ENCODE peak calls at places on chromosomes 4 and X, in eight cellular contexts. P is Kasumi-1; S is AG10803; O is fibroblast of lung; Q is stimulated activated CD4-positive, alpha-beta T cell treated with anti-CD3 and anti-CD28 coated beads, Interleukin-2, amount 100 ng/mL, for 24 hours; T is GDM1; Z is non-pigmented ciliary epithelial cell; N is HTR-8/SVneo. K is an unnamed sample.
A peak's percentile ranks its signal among the peaks of the same experiment; 100 is the strongest.

GRCh38 chr4:110850461-110851447 is 227.9 kb upstream of the PITX2 start:
- DNase-seq in P (no peak), S (no peak), O (no peak), Q (no peak), T (no peak), Z (no peak), N (no peak), K (no peak)

GRCh38 chrX:104288961-104289360 is 34.2 kb upstream of the ESX1 start:
- DNase-seq in P (no peak), S (no peak), O (no peak), Q (no peak), T (no peak), Z (no peak), N (no peak), K (no peak)

GRCh38 chrX:51496501-51497291 is at the start of gene NUDT11:
- DNase-seq in P (no peak), S (peak; percentile 61), O (peak; percentile 58), Q (peak; percentile 65), T (no peak), Z (no peak), N (peak; percentile 12), K (peak; percentile 86)

GRCh38 chrX:102934624-102935023 is 2.4 kb upstream of the RAB40AL start:
- DNase-seq in P (peak; percentile 38), S (peak; percentile 30), O (peak; percentile 30), Q (peak; percentile 37), T (peak; percentile 19), Z (no peak), N (no peak), K (peak; percentile 74)

GRCh38 chrX:18702362-18703195 is 4.9 kb upstream of the PPEF1 start:
- DNase-seq in P (no peak), S (no peak), O (peak; percentile 91), Q (no peak), T (no peak), Z (no peak), N (peak; percentile 15), K (no peak)

GRCh38 chr4:55020131-55020530 is 105.3 kb downstream of the KDR start:
- DNase-seq in P (no peak), S (no peak), O (no peak), Q (no peak), T (no peak), Z (no peak), N (no peak), K (no peak)

GRCh38 chr4:123825596-123826291 is 429.1 kb downstream of the SPRY1 start:
- DNase-seq in P (no peak), S (no peak), O (peak; percentile 81), Q (no peak), T (no peak), Z (peak; percentile 51), N (no peak), K (no peak)

GRCh38 chrX:134693644-134694043 is 35.4 kb upstream of the PLAC1 start:
- DNase-seq in P (no peak), S (no peak), O (no peak), Q (no peak), T (no peak), Z (no peak), N (no peak), K (no peak)

GRCh38 chr4:34183916-34184315 is 2060.4 kb downstream of the ARAP2 start:
- DNase-seq in P (no peak), S (no peak), O (no peak), Q (no peak), T (no peak), Z (no peak), N (peak; percentile 27), K (no peak)

GRCh38 chr4:55256787-55257186 is 89.3 kb upstream of the SRD5A3 start:
- DNase-seq in P (no peak), S (no peak), O (no peak), Q (no peak), T (no peak), Z (no peak), N (no peak), K (no peak)

GRCh38 chr4:155748039-155748438 is 10.8 kb upstream of the GUCY1B1 start:
- DNase-seq in P (no peak), S (no peak), O (no peak), Q (no peak), T (no peak), Z (no peak), N (no peak), K (no peak)

GRCh38 chrX:25015486-25016360 is at the start of gene ARX:
- DNase-seq in P (no peak), S (peak; percentile 40), O (peak; percentile 61), Q (peak; percentile 50), T (peak; percentile 19), Z (no peak), N (no peak), K (no peak)

GRCh38 chr4:10119773-10120172 is 3.2 kb upstream of the WDR1 start:
- DNase-seq in P (no peak), S (no peak), O (no peak), Q (no peak), T (no peak), Z (no peak), N (no peak), K (no peak)

GRCh38 chr4:2489841-2490552 is 21.1 kb downstream of the RNF4 start:
- DNase-seq in P (no peak), S (peak; percentile 23), O (peak; percentile 79), Q (no peak), T (no peak), Z (no peak), N (no peak), K (no peak)

GRCh38 chr4:132642196-132642817 is 506.8 kb upstream of the PCDH10 start:
- DNase-seq in P (peak; percentile 88), S (no peak), O (peak; percentile 60), Q (no peak), T (no peak), Z (peak; percentile 20), N (peak; percentile 29), K (peak; percentile 63)

GRCh38 chrX:49037883-49038475 is 5.2 kb downstream of the TFE3 start:
- DNase-seq in P (no peak), S (peak; percentile 34), O (peak; percentile 73), Q (no peak), T (no peak), Z (no peak), N (no peak), K (no peak)

GRCh38 chr4:67765401-67765800 is 11.2 kb upstream of the GNRHR start:
- DNase-seq in P (no peak), S (peak; percentile 8), O (peak; percentile 29), Q (no peak), T (no peak), Z (no peak), N (no peak), K (no peak)

K was measured in KBM-7.